ENCODE peak calls at places on chromosomes 3 and 15, in five cellular contexts. Z is AG10803, D is lower lobe of right lung, K is AG09309, G is transverse colon. B is an unnamed sample.

GRCh38 chr15:65660927-65661326 is 39.2 kb downstream of the SLC24A1 start:
- DNase-seq in Z (peak), D (no peak), K (no peak), G (no peak), B (no peak)

GRCh38 chr3:171846594-171846993 is 3.4 kb downstream of the TMEM212 start:
- DNase-seq in Z (peak), D (no peak), K (no peak), G (no peak), B (no peak)

GRCh38 chr3:24704496-24704895 is 209.8 kb upstream of the THRB start:
- DNase-seq in Z (peak), D (no peak), K (no peak), G (no peak), B (no peak)

GRCh38 chr3:55322649-55323048 is 164.5 kb downstream of the WNT5A start:
- DNase-seq in Z (peak), D (no peak), K (no peak), G (no peak), B (no peak)

GRCh38 chr3:21888656-21889055 is 137.6 kb upstream of the ZNF385D start:
- DNase-seq in Z (no peak), D (no peak), K (no peak), G (no peak), B (no peak)

GRCh38 chr15:94324117-94324826 is 92.9 kb downstream of the MCTP2 start:
- DNase-seq in Z (peak), D (no peak), K (no peak), G (peak), B (peak)

GRCh38 chr3:62587169-62587568 is 213.8 kb upstream of the FEZF2 start:
- DNase-seq in Z (no peak), D (no peak), K (no peak), G (no peak), B (no peak)

GRCh38 chr3:65020233-65020632 is 332.4 kb upstream of the ADAMTS9 start:
- DNase-seq in Z (no peak), D (no peak), K (no peak), G (no peak), B (no peak)

GRCh38 chr3:72102057-72102711 is 317.2 kb upstream of the PROK2 start:
- DNase-seq in Z (peak), D (no peak), K (no peak), G (no peak), B (no peak)

GRCh38 chr3:152272771-152273242 is 4.1 kb downstream of the MBNL1 start:
- DNase-seq in Z (peak), D (no peak), K (peak), G (no peak), B (no peak)

GRCh38 chr3:94173667-94174434 is 111.0 kb downstream of the NSUN3 start:
- DNase-seq in Z (no peak), D (no peak), K (no peak), G (no peak), B (no peak)

GRCh38 chr3:38397320-38397719 is 50.7 kb downstream of the XYLB start:
- DNase-seq in Z (peak), D (no peak), K (no peak), G (no peak), B (no peak)

GRCh38 chr15:101123222-101123910 is 128.5 kb downstream of the CHSY1 start:
- DNase-seq in Z (peak), D (no peak), K (peak), G (no peak), B (no peak)

GRCh38 chr3:66076861-66077495 is 38.3 kb upstream of the MAGI1 start:
- DNase-seq in Z (peak), D (no peak), K (peak), G (no peak), B (no peak)

DNA sequence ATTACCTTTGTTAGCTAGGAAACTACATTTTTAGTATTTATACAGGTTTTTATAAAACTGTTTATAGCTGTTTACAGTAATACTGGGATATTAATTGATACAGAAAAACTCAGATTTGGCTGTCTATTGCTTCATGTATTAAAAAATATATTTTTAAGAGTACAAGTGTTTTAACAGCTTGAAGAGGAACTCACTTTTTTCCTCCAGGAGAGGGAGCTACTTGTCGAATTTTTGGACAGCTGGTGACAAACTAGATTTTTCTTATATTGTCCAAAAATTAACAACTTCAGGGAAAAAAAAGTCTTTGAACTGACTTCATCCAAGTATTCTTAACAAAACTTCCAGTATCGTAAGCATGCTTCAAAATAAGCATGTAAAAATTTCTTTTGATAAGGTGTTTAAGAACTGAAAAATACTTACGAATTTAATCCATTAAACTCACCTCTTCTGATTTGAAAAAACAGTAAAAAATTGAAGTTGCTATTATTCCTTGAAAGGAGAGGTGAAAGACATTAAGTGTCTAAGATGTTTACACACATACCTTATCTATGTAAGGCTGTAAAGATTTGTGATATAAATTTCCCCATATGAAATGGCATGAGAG is 4.0 kb downstream of the DIPK2A start:
- DNase-seq in Z (peak), D (no peak), K (no peak), G (no peak), B (no peak)
- H3K4me3 ChIP-seq in Z (no peak), D (peak), K (no peak), G (no peak), B (no peak)

DNA sequence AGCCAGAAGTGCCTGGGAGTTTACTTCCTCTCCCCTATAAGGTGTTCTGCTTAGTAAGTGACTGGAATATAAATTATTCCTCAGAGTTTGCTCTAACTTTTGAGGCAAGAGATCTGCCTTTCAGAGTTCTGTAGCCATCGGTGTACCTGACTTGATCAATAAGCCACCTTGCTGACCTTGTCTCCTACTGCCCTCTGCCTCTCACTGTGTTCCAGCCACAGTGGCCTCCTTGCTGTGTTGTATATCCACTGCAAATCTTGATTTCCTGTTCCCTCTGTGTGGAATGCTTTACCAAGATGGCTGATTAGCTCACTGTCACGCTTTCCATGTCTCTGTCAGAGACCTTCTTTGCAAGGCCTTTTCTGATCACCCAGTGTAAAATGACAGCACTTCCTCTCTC is 442.4 kb downstream of the SQOR start:
- DNase-seq in Z (no peak), D (no peak), K (no peak), G (no peak), B (no peak)
- TF ChIP-seq CTCF in Z (no peak), D (no peak), K (no peak), G (no peak), B (no peak)

GRCh38 chr15:61749169-61749568 is 311.1 kb downstream of the VPS13C start:
- DNase-seq in Z (peak), D (no peak), K (no peak), G (no peak), B (no peak)

GRCh38 chr15:61750271-61751084 is 309.8 kb downstream of the VPS13C start:
- DNase-seq in Z (no peak), D (peak), K (no peak), G (peak), B (no peak)

GRCh38 chr15:61752001-61752400 is 308.2 kb downstream of the VPS13C start:
- DNase-seq in Z (no peak), D (no peak), K (no peak), G (no peak), B (no peak)

GRCh38 chr15:61746589-61746988 is 313.7 kb downstream of the VPS13C start:
- DNase-seq in Z (no peak), D (no peak), K (no peak), G (no peak), B (no peak)

DNA sequence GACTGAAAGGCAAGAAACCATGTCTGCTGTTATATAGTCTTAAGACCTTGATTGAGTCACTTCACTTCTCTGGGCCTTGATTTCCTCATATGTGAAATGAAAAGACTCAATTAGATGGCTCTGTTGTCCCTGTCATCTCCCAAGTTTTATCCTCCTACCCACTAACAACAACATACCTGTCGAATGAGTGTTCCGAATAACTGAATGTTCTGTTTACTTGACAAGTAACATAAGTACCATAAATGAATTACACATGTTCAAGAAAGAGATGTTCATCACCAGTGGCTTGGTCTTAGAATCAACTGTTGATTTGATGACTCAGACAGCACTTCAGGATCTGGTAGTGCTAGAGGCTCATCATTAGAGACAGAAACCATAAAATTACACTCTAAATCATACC is 311.7 kb downstream of the VPS13C start:
- DNase-seq in Z (peak), D (no peak), K (no peak), G (no peak), B (no peak)
- H3K4me3 ChIP-seq in Z (no peak), D (no peak), K (no peak), G (no peak), B (no peak)

GRCh38 chr3:5188419-5189405 is 1.2 kb downstream of the EDEM1 start:
- DNase-seq in Z (peak), D (peak), K (no peak), G (peak), B (peak)
- TF ChIP-seq CTCF in Z (no peak), D (no peak), K (no peak), G (no peak), B (no peak)

GRCh38 chr3:187889601-187890404 is 144.5 kb upstream of the BCL6 start:
- DNase-seq in Z (no peak), D (no peak), K (no peak), G (no peak), B (no peak)
- H3K4me3 ChIP-seq in Z (no peak), D (no peak), K (no peak), G (no peak), B (no peak)

GRCh38 chr15:41772720-41773331 is 1.5 kb upstream of the MAPKBP1 start:
- DNase-seq in Z (peak), D (no peak), K (peak), G (peak), B (no peak)
- TF ChIP-seq CTCF in Z (peak), D (peak), K (peak), G (peak), B (peak)

GRCh38 chr3:195149292-195149691 is 121.7 kb downstream of the XXYLT1 start:
- DNase-seq in Z (no peak), D (no peak), K (no peak), G (no peak), B (no peak)
- H3K4me3 ChIP-seq in Z (peak), D (peak), K (no peak), G (no peak), B (no peak)

GRCh38 chr3:112739252-112739945 is 98.5 kb upstream of the CCDC80 start:
- DNase-seq in Z (no peak), D (no peak), K (no peak), G (no peak), B (no peak)
- TF ChIP-seq CTCF in Z (no peak), D (no peak), K (peak), G (no peak), B (no peak)

B was measured in Peyer's patch.